ENCODE peak calls at places on chromosomes 2 and 18, in four cellular contexts. P, C, D and M are unnamed samples.

GRCh38 chr2:235480614-235481013 is 13.2 kb upstream of the AGAP1 start:
- DNase-seq in P (no peak), C (no peak), D (no peak), M (no peak)

GRCh38 chr2:55839182-55839819 is 84.3 kb downstream of the EFEMP1 start:
- DNase-seq in P (no peak), C (no peak), D (no peak), M (no peak)

GRCh38 chr2:113760400-113760799 is 4.0 kb upstream of the SLC35F5 start:
- DNase-seq in P (no peak), C (no peak), D (no peak), M (no peak)

GRCh38 chr18:44229693-44230108 is 451.0 kb upstream of the SETBP1 start:
- DNase-seq in P (no peak), C (peak; percentile 81), D (peak; percentile 48), M (peak; percentile 84)

GRCh38 chr18:54712315-54712714 is 116.0 kb upstream of the RAB27B start:
- DNase-seq in P (no peak), C (no peak), D (no peak), M (no peak)

GRCh38 chr18:42813570-42813969 is 301.9 kb downstream of the RIT2 start:
- DNase-seq in P (no peak), C (peak; percentile 28), D (no peak), M (no peak)

GRCh38 chr2:68024450-68024849 is 38.4 kb downstream of the C1D start:
- DNase-seq in P (no peak), C (no peak), D (no peak), M (no peak)

GRCh38 chr2:169504651-169505050 is 4.9 kb upstream of the KLHL41 start:
- DNase-seq in P (no peak), C (no peak), D (no peak), M (no peak)

GRCh38 chr2:205077159-205077558 is 531.9 kb downstream of the PARD3B start:
- DNase-seq in P (no peak), C (no peak), D (no peak), M (no peak)